ENCODE peak calls at places on chromosome 12, in four cellular contexts. J, K, Y and F are unnamed samples. For H3K4me1, the result is how much of the 10 kb centered on the place peaks cover.

GRCh38 chr12:119229837-119230236 is 51.1 kb downstream of the HSPB8 start:
- DNase-seq in J (peak), K (peak), Y (no peak), F (no peak)

GRCh38 chr12:25054783-25055144 is 105.9 kb upstream of the BCAT1 start:
- DNase-seq in J (no peak), K (no peak), Y (no peak), F (no peak)

GRCh38 chr12:112170376-112170775 is 45.0 kb downstream of the TRAFD1 start:
- DNase-seq in J (peak), K (no peak), Y (no peak), F (no peak)

GRCh38 chr12:132886529-132887477 is 602 bp downstream of the CHFR start:
- DNase-seq in J (no peak), K (peak), Y (no peak), F (no peak)

GRCh38 chr12:104355630-104356029 is 52.1 kb downstream of the EID3 start:
- DNase-seq in J (no peak), K (no peak), Y (no peak), F (peak)

GRCh38 chr12:122080149-122081107 is 1.9 kb downstream of the MLXIP start:
- DNase-seq in J (no peak), K (no peak), Y (no peak), F (no peak)

GRCh38 chr12:52687527-52688385 is 7.5 kb upstream of the KRT1 start:
- DNase-seq in J (no peak), K (no peak), Y (no peak), F (no peak)

GRCh38 chr12:109716512-109717389 is 3.1 kb downstream of the FAM222A start:
- DNase-seq in J (no peak), K (peak), Y (no peak), F (no peak)

GRCh38 chr12:45379261-45379660 is 163.4 kb downstream of the ANO6 start:
- DNase-seq in J (no peak), K (no peak), Y (no peak), F (no peak)

GRCh38 chr12:52634266-52635056 is 16.1 kb upstream of the KRT73 start:
- DNase-seq in J (no peak), K (no peak), Y (no peak), F (no peak)

GRCh38 chr12:93773122-93773871 is 96.1 kb downstream of the CRADD start:
- DNase-seq in J (no peak), K (no peak), Y (no peak), F (no peak)

GRCh38 chr12:131570596-131570995 is 140.3 kb upstream of the SFSWAP start:
- DNase-seq in J (no peak), K (no peak), Y (no peak), F (no peak)

GRCh38 chr12:203462-204260 is 10.3 kb downstream of the SLC6A12 start:
- DNase-seq in J (peak), K (no peak), Y (no peak), F (no peak)

GRCh38 chr12:113181975-113182374 is 3.3 kb downstream of the DDX54 start:
- DNase-seq in J (no peak), K (no peak), Y (no peak), F (no peak)

GRCh38 chr12:34402899-34403705 is 380.8 kb downstream of the ALG10 start:
- DNase-seq in J (peak), K (no peak), Y (no peak), F (peak)

GRCh38 chr12:34400423-34400881 is 378.2 kb downstream of the ALG10 start:
- DNase-seq in J (peak), K (no peak), Y (no peak), F (peak)

GRCh38 chr12:34400986-34401658 is 378.8 kb downstream of the ALG10 start:
- DNase-seq in J (peak), K (no peak), Y (no peak), F (no peak)

GRCh38 chr12:34402228-34402898 is 380.1 kb downstream of the ALG10 start:
- DNase-seq in J (peak), K (no peak), Y (no peak), F (peak)

GRCh38 chr12:34401659-34402227 is 379.4 kb downstream of the ALG10 start:
- DNase-seq in J (peak), K (no peak), Y (no peak), F (no peak)
- TF ChIP-seq GABPA in J (no peak), K (no peak), Y (no peak), F (no peak)

GRCh38 chr12:6666211-6666610 is 3.3 kb upstream of the ING4 start:
- DNase-seq in J (no peak), K (no peak), Y (no peak), F (no peak)

GRCh38 chr12:6662602-6662905 is 365 bp downstream of the ING4 start:
- DNase-seq in J (peak), K (no peak), Y (no peak), F (no peak)

GRCh38 chr12:6662906-6663742 is at the start of gene ING4:
- DNase-seq in J (peak), K (peak), Y (peak), F (peak)

GRCh38 chr12:6667559-6668210 is 4.8 kb upstream of the ING4 start:
- DNase-seq in J (no peak), K (no peak), Y (no peak), F (no peak)

GRCh38 chr12:6664902-6665301 is 2.0 kb upstream of the ING4 start:
- DNase-seq in J (no peak), K (no peak), Y (no peak), F (no peak)
- H3K4me1 ChIP-seq in J (under half), K (under half), Y (under half), F (under half)

GRCh38 chr12:116524311-116524710 is 34.9 kb upstream of the MAP1LC3B2 start:
- DNase-seq in J (no peak), K (no peak), Y (no peak), F (no peak)

GRCh38 chr12:116528498-116528897 is 30.7 kb upstream of the MAP1LC3B2 start:
- DNase-seq in J (no peak), K (no peak), Y (no peak), F (no peak)

GRCh38 chr12:116528067-116528466 is 31.1 kb upstream of the MAP1LC3B2 start:
- DNase-seq in J (no peak), K (no peak), Y (no peak), F (no peak)

GRCh38 chr12:116525418-116526001 is 33.7 kb upstream of the MAP1LC3B2 start:
- DNase-seq in J (no peak), K (no peak), Y (no peak), F (no peak)

GRCh38 chr12:116524964-116525379 is 34.2 kb upstream of the MAP1LC3B2 start:
- DNase-seq in J (no peak), K (no peak), Y (no peak), F (no peak)
- TF ChIP-seq HDAC2 in J (no peak), K (no peak), Y (no peak), F (no peak)

GRCh38 chr12:54030889-54031860 is 1.7 kb upstream of the HOXC5 start:
- DNase-seq in J (no peak), K (no peak), Y (no peak), F (no peak)

GRCh38 chr12:54028324-54029201 is at the start of gene HOXC6:
- DNase-seq in J (peak), K (no peak), Y (no peak), F (no peak)

GRCh38 chr12:54027442-54027786 is 826 bp upstream of the HOXC6 start:
- DNase-seq in J (no peak), K (no peak), Y (no peak), F (no peak)

GRCh38 chr12:54030442-54030801 is 2.2 kb downstream of the HOXC6 start:
- DNase-seq in J (no peak), K (no peak), Y (no peak), F (no peak)

GRCh38 chr12:54029529-54030441 is 1.5 kb downstream of the HOXC6 start:
- DNase-seq in J (no peak), K (no peak), Y (no peak), F (no peak)
- TF ChIP-seq GABPA in J (no peak), K (no peak), Y (no peak), F (no peak)

DNA sequence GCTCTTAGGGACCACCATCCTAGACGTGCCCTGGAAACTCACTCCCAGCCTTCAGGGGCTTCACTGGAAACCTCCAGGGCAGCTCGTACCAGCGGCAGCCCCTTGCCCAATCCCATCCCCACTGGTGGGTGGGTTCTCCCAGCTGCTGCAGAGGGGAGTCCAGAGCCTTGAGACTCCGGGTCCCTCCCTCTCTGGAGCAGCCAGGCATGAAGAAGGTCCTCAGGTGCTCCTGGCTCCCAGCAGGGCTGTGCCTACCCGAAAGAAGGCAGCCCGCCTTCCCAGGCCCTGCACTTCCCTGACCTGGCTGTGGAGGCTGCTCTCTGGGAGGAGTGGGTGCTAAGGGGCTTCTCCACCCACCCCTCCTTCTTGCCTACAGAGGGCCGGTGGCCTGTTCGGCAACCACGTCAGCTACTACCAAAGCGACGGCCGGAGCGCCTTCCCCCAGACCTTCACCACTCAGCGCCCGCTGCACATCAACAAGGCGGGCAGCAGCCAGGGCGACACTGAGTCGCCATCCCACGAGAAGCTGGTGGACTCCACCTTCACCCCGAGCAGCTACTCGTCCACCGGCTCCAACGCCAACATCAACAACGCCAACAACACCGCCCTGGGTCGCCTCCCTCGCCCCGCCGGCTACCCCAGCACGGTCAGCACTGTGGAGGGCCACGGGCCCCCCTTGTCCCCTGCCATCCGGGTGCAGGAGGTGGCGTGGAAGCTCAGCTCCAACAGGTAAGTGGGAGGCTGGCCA is 115.5 kb upstream of the FKBP4 start:
- DNase-seq in J (no peak), K (no peak), Y (no peak), F (no peak)
- H3K4me1 ChIP-seq in J (under half), K (under half), Y (under half), F (under half)